ENCODE peak calls at places on chromosomes 5 and 9, in five cellular contexts. W is suprapubic skin, J is HCT116, R is HepG2, G is transverse colon. F is an unnamed sample. For H3K9me3, the result is how much of the 10 kb centered on the place peaks cover.

GRCh38 chr5:158456241-158456640 is 597.3 kb upstream of the CLINT1 start:
- DNase-seq in R (no peak), G (no peak), J (no peak), W (no peak), F (no peak)

GRCh38 chr5:174751154-174751990 is 27.0 kb downstream of the MSX2 start:
- DNase-seq in R (no peak), G (no peak), W (no peak), J (no peak), F (no peak)

GRCh38 chr9:85610074-85610855 is 131.5 kb downstream of the AGTPBP1 start:
- DNase-seq in G (no peak), J (peak), R (peak), W (no peak), F (peak)

GRCh38 chr9:97501177-97501971 is at the start of gene TMOD1:
- DNase-seq in G (peak), J (peak), W (no peak), R (peak), F (no peak)

GRCh38 chr5:55897905-55898304 is 46.7 kb downstream of the IL31RA start:
- DNase-seq in W (peak), R (peak), G (no peak), J (no peak), F (no peak)

GRCh38 chr5:33474004-33474403 is 33.2 kb downstream of the TARS1 start:
- DNase-seq in W (no peak), G (no peak), R (no peak), J (no peak), F (no peak)

GRCh38 chr5:76763136-76763535 is 47.2 kb downstream of the F2R start:
- DNase-seq in J (no peak), W (no peak), G (no peak), R (no peak), F (no peak)

GRCh38 chr9:91273853-91274552 is 87.7 kb downstream of the AUH start:
- DNase-seq in R (peak), W (no peak), J (peak), G (no peak), F (peak)

GRCh38 chr9:22088372-22089063 is 79.4 kb upstream of the CDKN2B start:
- DNase-seq in G (peak), R (peak), J (no peak), W (no peak), F (no peak)

GRCh38 chr9:131258186-131258585 is 18.1 kb downstream of the FAM78A start:
- DNase-seq in J (no peak), R (no peak), G (no peak), W (no peak), F (no peak)

GRCh38 chr9:111276723-111277122 is 53.3 kb downstream of the OR2K2 start:
- DNase-seq in G (no peak), W (no peak), J (no peak), R (no peak), F (no peak)

GRCh38 chr5:16808936-16809815 is 126.9 kb downstream of the MYO10 start:
- DNase-seq in G (no peak), W (peak), J (no peak), R (peak), F (no peak)

GRCh38 chr5:180399391-180399790 is 46.3 kb upstream of the GFPT2 start:
- DNase-seq in R (no peak), J (no peak), G (no peak), W (no peak), F (no peak)

GRCh38 chr5:5203441-5203840 is 63.3 kb downstream of the ADAMTS16 start:
- DNase-seq in R (no peak), W (no peak), G (no peak), J (no peak), F (peak)

GRCh38 chr5:1300581-1301083 is 5.8 kb upstream of the TERT start:
- DNase-seq in J (no peak), W (peak), G (no peak), R (no peak), F (no peak)

GRCh38 chr5:8641796-8642505 is 773.0 kb downstream of the MTRR start:
- DNase-seq in R (no peak), J (no peak), W (no peak), G (no peak), F (no peak)

GRCh38 chr5:30475429-30475828 is 718.1 kb upstream of the CDH6 start:
- DNase-seq in G (no peak), J (no peak), R (no peak), W (no peak), F (no peak)

GRCh38 chr5:45399041-45399440 is 297.1 kb downstream of the HCN1 start:
- DNase-seq in J (no peak), G (no peak), W (no peak), R (no peak), F (no peak)

GRCh38 chr5:142675211-142675599 is 10.7 kb downstream of the FGF1 start:
- DNase-seq in G (no peak), J (no peak), R (no peak), W (no peak), F (no peak)

GRCh38 chr5:157269165-157269671 is 3.3 kb downstream of the CYFIP2 start:
- DNase-seq in G (no peak), W (no peak), J (no peak), R (no peak), F (no peak)

GRCh38 chr5:160369990-160370712 is at the start of gene C1QTNF2:
- DNase-seq in R (no peak), G (peak), J (no peak), W (peak), F (no peak)

GRCh38 chr5:95728494-95729114 is 2.5 kb upstream of the RHOBTB3 start:
- DNase-seq in W (no peak), R (no peak), G (no peak), J (no peak), F (no peak)

GRCh38 chr9:99221266-99221622 is 498 bp downstream of the ALG2 start:
- DNase-seq in W (no peak), J (no peak), G (no peak), R (no peak), F (no peak)

GRCh38 chr9:99221623-99222415 is at the start of the genes ALG2 and SEC61B:
- DNase-seq in J (peak), W (peak), G (peak), R (peak), F (peak)

GRCh38 chr9:99224445-99224844 is 2.4 kb downstream of the SEC61B start:
- DNase-seq in G (no peak), W (no peak), J (no peak), R (no peak), F (no peak)

GRCh38 chr9:99226054-99226453 is 4.0 kb downstream of the SEC61B start:
- DNase-seq in J (no peak), G (no peak), W (no peak), R (no peak), F (no peak)

GRCh38 chr9:99222416-99223280 is 566 bp downstream of the SEC61B start:
- DNase-seq in W (no peak), J (no peak), R (no peak), G (no peak), F (no peak)
- TF ChIP-seq POLR2AphosphoS5 in W (no peak), J (no peak), R (no peak), G (peak), F (no peak)

GRCh38 chr5:141345327-141345726 is 1.7 kb downstream of the PCDHGA3 start:
- DNase-seq in R (no peak), J (no peak), G (no peak), W (no peak), F (no peak)

GRCh38 chr5:141338538-141339306 is at the start of gene PCDHGA2:
- DNase-seq in G (no peak), R (peak), W (no peak), J (no peak), F (no peak)

GRCh38 chr5:141343953-141344463 is 379 bp downstream of the PCDHGA3 start:
- DNase-seq in R (no peak), W (no peak), G (no peak), J (no peak), F (no peak)

GRCh38 chr5:141343242-141343952 is at the start of gene PCDHGA3:
- DNase-seq in G (no peak), W (no peak), R (no peak), J (no peak), F (no peak)

DNA sequence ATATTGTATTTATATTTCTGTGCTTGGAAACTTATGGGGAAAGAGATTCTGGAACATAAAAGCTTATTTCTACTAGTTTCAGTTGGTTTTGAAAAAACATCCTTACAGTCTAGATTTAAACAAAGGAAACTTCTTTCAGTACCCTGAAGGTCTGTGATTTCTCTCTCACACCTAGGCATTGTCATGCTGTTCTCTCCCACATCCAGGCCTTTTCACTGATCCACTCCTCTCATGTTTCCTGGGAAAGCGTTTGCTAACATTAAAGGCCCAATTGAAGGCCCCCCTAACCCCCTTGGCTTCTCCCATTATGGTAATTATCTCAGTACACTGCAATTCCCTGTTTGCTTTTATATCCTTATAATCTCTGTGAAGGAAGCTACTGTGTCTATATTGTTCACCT is 856 bp upstream of the PCDHGA3 start:
- DNase-seq in G (no peak), W (no peak), R (no peak), J (no peak), F (no peak)
- H3K9me3 ChIP-seq in G (half or more), W (under half), R (under half), J (under half), F (under half)

DNA sequence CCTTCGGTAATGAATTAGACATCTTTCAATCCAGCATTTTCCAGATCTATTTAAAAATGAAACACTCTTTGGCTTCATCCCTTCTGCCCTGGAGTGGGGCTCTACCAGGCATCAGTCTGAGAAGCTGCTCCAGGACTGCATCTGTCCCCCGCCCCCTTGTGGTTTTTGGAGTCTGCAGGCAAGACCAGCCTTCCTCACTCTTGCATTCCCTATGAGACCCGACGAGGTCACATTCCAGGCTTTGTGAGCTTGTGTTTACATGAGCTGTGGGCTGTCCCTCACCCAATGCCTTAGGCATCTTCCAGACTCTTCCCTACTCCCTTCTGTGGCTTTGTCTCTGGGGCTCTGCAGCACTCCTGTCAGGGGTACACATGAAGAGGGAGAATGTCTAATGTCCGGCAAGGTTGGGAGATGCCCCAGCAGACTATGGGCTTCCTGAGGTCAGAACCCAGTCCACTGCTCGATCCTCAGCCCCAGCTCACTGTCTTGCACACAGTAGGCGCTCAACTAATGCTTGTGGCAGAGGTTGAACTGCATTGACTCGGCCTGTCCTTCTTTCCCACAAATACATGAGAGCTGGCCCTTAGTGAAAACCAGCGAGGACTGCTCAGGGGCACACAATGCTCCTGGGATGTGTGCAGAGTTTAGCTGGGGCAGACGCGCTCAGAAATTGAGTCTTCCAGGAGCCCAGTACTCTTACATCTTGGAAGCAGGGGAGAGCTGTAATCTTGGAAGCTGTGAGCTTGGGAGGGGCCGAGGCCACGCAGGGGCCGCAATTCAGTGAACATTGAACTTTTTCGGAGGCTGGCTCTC is 11.6 kb upstream of the GADD45G start:
- DNase-seq in R (peak), G (no peak), J (no peak), W (no peak), F (no peak)
- TF ChIP-seq CTCF in R (peak), G (no peak), J (no peak), W (no peak), F (no peak)

GRCh38 chr9:136722093-136722968 is 10.0 kb downstream of the DIPK1B start:
- DNase-seq in W (no peak), R (no peak), J (no peak), G (no peak), F (no peak)
- TF ChIP-seq POLR2AphosphoS5 in W (no peak), R (peak), J (peak), G (no peak), F (no peak)

GRCh38 chr5:150931368-150931965 is 26.7 kb upstream of the ZNF300 start:
- DNase-seq in R (no peak), J (no peak), W (no peak), G (no peak), F (no peak)
- H3K9me3 ChIP-seq in R (half or more), J (under half), W (half or more), G (half or more), F (half or more)

DNA sequence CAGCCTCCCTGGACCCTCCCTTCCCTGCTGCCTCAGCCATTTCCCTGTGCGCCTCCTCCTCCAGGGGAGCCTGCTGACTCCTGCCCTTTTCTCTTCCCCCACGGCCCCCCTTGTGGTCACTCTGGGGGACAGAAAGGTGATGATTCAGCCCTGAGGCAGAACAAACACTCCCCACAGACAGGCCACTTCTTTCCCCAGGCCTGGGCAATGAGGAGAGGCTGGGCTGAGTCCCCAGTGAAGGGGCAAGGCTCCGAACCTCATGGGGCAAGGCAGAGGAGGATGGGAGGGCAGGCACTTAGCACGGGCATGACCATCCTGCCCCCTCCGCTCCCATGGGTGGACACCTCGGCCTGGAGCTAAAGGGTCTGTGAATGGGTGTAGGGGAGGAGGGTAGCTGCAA is 21.0 kb downstream of the CSF1R start:
- DNase-seq in R (peak), G (peak), W (no peak), J (no peak), F (no peak)
- TF ChIP-seq CTCF in R (no peak), G (no peak), W (no peak), J (no peak), F (no peak)

F was measured in Panc1.